ENCODE peak calls at places on chromosomes 4 and X, in six cellular contexts. P, G, J, V, W and I are unnamed samples.

GRCh38 chr4:182074139-182074538 is 169.1 kb upstream of the TENM3 start:
- DNase-seq in P (no peak), G (no peak), J (no peak), W (no peak), V (no peak), I (no peak)

GRCh38 chr4:170652571-170652970 is 562.8 kb upstream of the AADAT start:
- DNase-seq in V (no peak), J (no peak), P (no peak), G (no peak), W (no peak), I (no peak)

GRCh38 chr4:176780995-176781738 is 11.6 kb downstream of the VEGFC start:
- DNase-seq in J (no peak), P (no peak), V (no peak), G (no peak), W (no peak), I (no peak)

GRCh38 chr4:164648151-164648848 is 105.6 kb upstream of the SMIM31 start:
- DNase-seq in J (no peak), G (no peak), V (no peak), W (no peak), P (no peak), I (no peak)

GRCh38 chr4:87717276-87718031 is 67.4 kb downstream of the DMP1 start:
- DNase-seq in J (no peak), P (no peak), G (no peak), V (no peak), W (no peak), I (no peak)

GRCh38 chr4:139450586-139450985 is 3.3 kb upstream of the RAB33B start:
- DNase-seq in W (no peak), V (no peak), G (peak), P (no peak), J (no peak), I (no peak)

GRCh38 chr4:27117453-27117852 is 256.8 kb downstream of the STIM2 start:
- DNase-seq in G (no peak), J (no peak), V (no peak), W (no peak), P (no peak), I (no peak)

GRCh38 chr4:119898211-119898610 is 168.4 kb downstream of the MAD2L1 start:
- DNase-seq in P (no peak), V (no peak), J (no peak), G (no peak), W (no peak), I (no peak)

GRCh38 chr4:74284074-74284473 is 24.2 kb upstream of the EPGN start:
- DNase-seq in G (no peak), P (no peak), J (no peak), V (no peak), W (no peak), I (no peak)

GRCh38 chr4:128600996-128601857 is 208.3 kb upstream of the JADE1 start:
- DNase-seq in V (no peak), W (peak), J (peak), P (no peak), G (peak), I (no peak)

GRCh38 chr4:187063251-187063650 is 339.6 kb upstream of the FAT1 start:
- DNase-seq in J (no peak), G (no peak), V (no peak), W (no peak), P (no peak), I (no peak)

GRCh38 chrX:130100180-130100579 is 10.1 kb downstream of the ELF4 start:
- DNase-seq in V (no peak), G (no peak), J (peak), P (no peak), W (no peak), I (no peak)

GRCh38 chr4:156983366-156983765 is 11.8 kb upstream of the PDGFC start:
- DNase-seq in J (no peak), P (no peak), W (no peak), G (no peak), V (no peak), I (no peak)
- TF ChIP-seq TAF1 in J (no peak), P (no peak), W (no peak), G (no peak), V (no peak), I (no peak)

DNA sequence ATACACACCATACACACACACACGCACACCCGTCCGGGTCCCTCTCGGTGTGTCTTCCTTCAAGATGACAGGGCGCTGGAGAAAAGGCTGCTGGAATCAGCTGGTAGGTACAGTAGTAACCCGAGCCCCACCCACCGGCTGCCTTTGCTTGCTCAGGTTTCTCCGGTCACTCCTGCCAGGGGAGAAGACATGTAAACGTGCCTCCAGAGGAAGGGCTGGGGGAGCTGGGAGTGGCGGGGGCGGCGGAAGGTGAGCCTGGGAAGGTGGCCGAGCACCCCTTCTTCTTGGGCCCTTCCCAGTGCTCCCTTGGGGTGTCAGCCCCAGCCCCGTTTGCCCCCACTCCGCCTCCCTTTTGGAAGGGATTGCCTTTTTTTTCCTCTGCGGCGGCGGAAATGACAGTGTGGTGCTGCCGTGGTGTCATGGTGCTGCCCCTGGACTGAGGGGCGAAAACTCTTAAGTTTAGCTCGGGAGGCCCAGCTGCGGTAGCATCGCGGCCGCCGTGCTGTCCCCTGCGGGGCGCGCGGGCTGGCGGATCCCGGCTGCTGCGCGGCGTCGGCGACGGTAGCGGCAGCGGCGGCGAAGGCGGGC is at the start of gene MID2:
- DNase-seq in V (no peak), G (no peak), P (peak), J (no peak), W (no peak), I (peak)
- TF ChIP-seq POLR2A in V (no peak), G (no peak), P (no peak), J (no peak), W (no peak), I (no peak)

GRCh38 chrX:136496768-136497555 is 430 bp upstream of the HTATSF1 start:
- DNase-seq in J (peak), W (peak), G (peak), V (peak), P (peak), I (peak)
- TF ChIP-seq POLR2AphosphoS5 in J (peak), W (peak), G (no peak), V (peak), P (peak), I (peak)

DNA sequence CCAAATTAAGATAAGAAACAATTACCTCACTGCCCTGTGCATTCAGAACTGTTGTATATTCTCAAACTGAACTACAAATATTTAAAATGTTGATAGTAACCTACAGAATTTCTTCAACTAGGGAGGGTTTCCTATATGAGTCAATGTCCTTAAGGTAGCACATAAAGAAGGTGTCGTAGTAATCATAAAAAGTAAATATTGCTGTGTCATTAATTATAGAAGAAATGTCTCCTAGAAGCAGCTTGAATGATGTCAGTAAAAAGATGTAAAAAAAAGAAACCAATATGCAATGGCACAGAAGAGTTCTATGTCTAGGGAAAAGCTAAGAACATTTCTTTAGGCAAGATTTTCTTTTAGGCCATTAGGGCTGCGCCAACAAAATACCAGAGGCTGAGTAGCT is 559.6 kb upstream of the EPHA5 start:
- DNase-seq in V (no peak), P (no peak), G (no peak), J (no peak), W (no peak), I (no peak)
- TF ChIP-seq TAF1 in V (no peak), P (no peak), G (no peak), J (no peak), W (no peak), I (no peak)

DNA sequence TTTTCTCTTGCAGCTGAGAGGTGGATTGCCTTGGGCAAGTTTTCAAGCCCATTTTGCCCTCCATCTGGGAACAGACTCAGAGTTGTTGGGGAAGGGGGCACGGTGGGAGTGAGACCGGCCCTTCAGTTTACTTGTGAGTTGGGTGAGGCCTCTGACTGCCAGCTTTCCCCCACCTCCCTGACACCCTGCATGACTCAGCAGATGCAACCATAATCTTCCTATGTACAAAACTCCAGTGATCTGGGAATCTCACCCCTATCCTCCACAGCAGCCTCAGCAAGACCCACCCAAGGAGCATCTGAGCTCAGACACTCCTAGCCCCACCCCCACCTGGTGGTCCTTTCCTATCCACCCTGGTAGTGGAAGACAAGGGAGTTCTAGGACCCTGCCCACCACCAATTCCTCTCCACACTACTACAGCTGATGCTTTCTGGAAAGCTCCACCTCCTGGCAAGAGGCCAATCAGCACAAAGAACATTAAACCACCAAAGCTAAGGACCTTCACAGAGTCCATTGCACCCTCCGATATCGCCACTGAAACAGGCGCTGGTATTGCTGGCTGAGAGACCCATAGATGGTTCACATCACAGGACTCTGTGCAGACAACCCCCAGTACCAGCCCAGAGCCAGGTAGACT is 99.4 kb upstream of the STK26 start:
- DNase-seq in W (no peak), P (no peak), V (no peak), J (no peak), G (no peak), I (no peak)
- TF ChIP-seq POLR2A in W (no peak), P (no peak), V (no peak), J (no peak), G (no peak), I (no peak)